ENCODE peak calls at places on chromosomes 2 and 18, in nine cellular contexts. R is RWPE1, X is transverse colon, G is BJ, D is SK-N-SH, H is NB4, K is left ventricle myocardium inferior, E is fibroblast of lung, W is endodermal cell. N is an unnamed sample.
A peak's percentile ranks its signal among the peaks of the same experiment; 100 is the strongest.

GRCh38 chr18:67428148-67428547 is 88.4 kb downstream of the DSEL start:
- DNase-seq in E (peak; percentile 5), W (no peak), K (no peak), X (no peak), R (no peak), H (no peak), G (no peak), D (no peak), N (no peak)

GRCh38 chr18:49168970-49169619 is 218.3 kb upstream of the SMAD7 start:
- DNase-seq in K (no peak), D (no peak), H (no peak), E (no peak), X (peak; percentile 31), W (no peak), R (no peak), G (no peak), N (peak; percentile 47)

GRCh38 chr2:198296665-198297308 is 492.4 kb downstream of the PLCL1 start:
- DNase-seq in K (no peak), H (peak; percentile 78), R (peak; percentile 48), G (no peak), X (peak; percentile 40), D (peak; percentile 73), E (peak; percentile 65), W (peak; percentile 89), N (peak; percentile 34)

GRCh38 chr18:45357681-45358470 is 257.4 kb upstream of the SLC14A2 start:
- DNase-seq in K (no peak), H (no peak), G (no peak), R (no peak), W (no peak), D (no peak), E (no peak), X (no peak), N (no peak)

GRCh38 chr18:37457754-37458153 is 107.8 kb downstream of the CELF4 start:
- DNase-seq in E (no peak), W (no peak), D (no peak), G (no peak), H (no peak), K (no peak), R (no peak), X (no peak), N (no peak)

GRCh38 chr18:26792661-26793060 is 72.8 kb downstream of the AQP4 start:
- DNase-seq in W (no peak), G (no peak), H (no peak), R (no peak), E (no peak), K (no peak), D (no peak), X (no peak), N (no peak)

GRCh38 chr2:98484121-98484557 is 39.5 kb downstream of the INPP4A start:
- DNase-seq in X (peak; percentile 51), D (no peak), H (no peak), G (no peak), K (no peak), R (no peak), W (no peak), E (no peak), N (no peak)

GRCh38 chr2:196591621-196592022 is 47.9 kb upstream of the CCDC150 start:
- DNase-seq in X (no peak), D (peak; percentile 41), R (no peak), G (no peak), E (no peak), W (no peak), H (no peak), K (no peak), N (no peak)

GRCh38 chr2:145006957-145007672 is 487.2 kb upstream of the ZEB2 start:
- DNase-seq in K (peak; percentile 56), H (peak; percentile 22), D (no peak), R (peak; percentile 76), W (no peak), E (peak; percentile 83), G (peak; percentile 97), X (no peak), N (no peak)

GRCh38 chr2:177254433-177255226 is 9.9 kb downstream of the NFE2L2 start:
- DNase-seq in X (peak; percentile 88), K (no peak), H (peak; percentile 51), G (no peak), E (no peak), D (peak; percentile 24), R (no peak), W (peak; percentile 94), N (peak; percentile 67)

GRCh38 chr18:46475367-46475752 is 181.7 kb downstream of the LOXHD1 start:
- DNase-seq in K (no peak), D (no peak), W (no peak), X (no peak), E (no peak), R (no peak), H (no peak), G (no peak), N (no peak)

GRCh38 chr2:226985227-226985946 is 149.5 kb downstream of the RHBDD1 start:
- DNase-seq in G (peak; percentile 38), H (peak; percentile 60), E (peak; percentile 92), D (peak; percentile 53), R (peak; percentile 39), K (no peak), X (peak; percentile 15), W (peak; percentile 69), N (no peak)

GRCh38 chr2:226983891-226984290 is 148.0 kb downstream of the RHBDD1 start:
- DNase-seq in G (no peak), W (no peak), D (no peak), K (no peak), R (no peak), E (no peak), X (no peak), H (no peak), N (no peak)

GRCh38 chr2:226979004-226979403 is 143.2 kb downstream of the RHBDD1 start:
- DNase-seq in K (no peak), G (no peak), W (no peak), E (no peak), R (no peak), H (no peak), X (no peak), D (no peak), N (no peak)

GRCh38 chr2:226981731-226982373 is 146.0 kb downstream of the RHBDD1 start:
- DNase-seq in D (no peak), H (no peak), K (no peak), R (peak; percentile 20), W (no peak), E (no peak), X (no peak), G (no peak), N (no peak)

DNA sequence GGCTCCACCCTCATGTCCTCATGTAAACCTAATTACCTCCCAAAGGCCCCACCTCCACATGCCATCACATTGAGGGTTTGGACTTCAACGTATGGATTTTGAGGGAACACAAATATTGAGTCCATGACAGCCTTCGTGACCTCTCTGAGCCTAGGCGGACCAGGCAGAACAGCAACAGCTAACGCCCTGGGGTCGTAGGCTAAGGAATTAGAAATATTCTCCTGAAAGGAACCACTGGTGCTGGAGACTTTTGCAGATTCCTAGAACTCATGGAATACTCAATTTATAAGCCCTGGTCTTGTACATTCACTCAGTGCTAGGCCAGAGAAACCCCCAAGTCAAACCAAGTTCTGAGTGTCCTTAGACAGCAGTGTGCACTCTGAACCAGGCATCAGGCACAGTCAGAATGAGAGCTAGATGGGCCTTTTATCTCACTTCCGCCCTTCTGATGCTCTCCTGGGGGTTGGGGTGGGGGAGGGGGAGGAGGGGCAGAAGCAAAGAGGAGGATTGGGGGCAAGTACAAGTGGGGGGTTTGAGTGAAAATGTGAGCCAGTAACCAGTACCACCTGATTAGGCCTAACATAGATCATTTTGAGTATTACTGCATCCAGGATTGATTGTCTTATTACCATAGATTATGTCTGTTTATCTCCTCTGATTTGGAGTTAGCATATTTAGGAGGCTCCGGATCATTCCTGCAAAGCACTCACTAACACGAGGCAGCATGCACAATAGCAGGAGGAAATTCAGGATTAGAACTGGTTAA is 148.8 kb downstream of the RHBDD1 start:
- DNase-seq in X (no peak), W (no peak), E (no peak), K (no peak), G (no peak), H (no peak), D (no peak), R (no peak), N (no peak)
- TF ChIP-seq CTCF in X (no peak), W (no peak), E (no peak), K (no peak), G (no peak), H (no peak), D (no peak), R (no peak), N (no peak)

GRCh38 chr2:206442854-206443734 is at the start of gene ADAM23:
- DNase-seq in W (peak; percentile 91), E (peak; percentile 47), G (no peak), R (peak; percentile 61), H (peak; percentile 11), D (peak; percentile 97), X (no peak), K (peak; percentile 54), N (no peak)
- TF ChIP-seq CTCF in W (peak; percentile 75), E (no peak), G (peak; percentile 25), R (no peak), H (no peak), D (peak; percentile 44), X (no peak), K (peak; percentile 46), N (no peak)

DNA sequence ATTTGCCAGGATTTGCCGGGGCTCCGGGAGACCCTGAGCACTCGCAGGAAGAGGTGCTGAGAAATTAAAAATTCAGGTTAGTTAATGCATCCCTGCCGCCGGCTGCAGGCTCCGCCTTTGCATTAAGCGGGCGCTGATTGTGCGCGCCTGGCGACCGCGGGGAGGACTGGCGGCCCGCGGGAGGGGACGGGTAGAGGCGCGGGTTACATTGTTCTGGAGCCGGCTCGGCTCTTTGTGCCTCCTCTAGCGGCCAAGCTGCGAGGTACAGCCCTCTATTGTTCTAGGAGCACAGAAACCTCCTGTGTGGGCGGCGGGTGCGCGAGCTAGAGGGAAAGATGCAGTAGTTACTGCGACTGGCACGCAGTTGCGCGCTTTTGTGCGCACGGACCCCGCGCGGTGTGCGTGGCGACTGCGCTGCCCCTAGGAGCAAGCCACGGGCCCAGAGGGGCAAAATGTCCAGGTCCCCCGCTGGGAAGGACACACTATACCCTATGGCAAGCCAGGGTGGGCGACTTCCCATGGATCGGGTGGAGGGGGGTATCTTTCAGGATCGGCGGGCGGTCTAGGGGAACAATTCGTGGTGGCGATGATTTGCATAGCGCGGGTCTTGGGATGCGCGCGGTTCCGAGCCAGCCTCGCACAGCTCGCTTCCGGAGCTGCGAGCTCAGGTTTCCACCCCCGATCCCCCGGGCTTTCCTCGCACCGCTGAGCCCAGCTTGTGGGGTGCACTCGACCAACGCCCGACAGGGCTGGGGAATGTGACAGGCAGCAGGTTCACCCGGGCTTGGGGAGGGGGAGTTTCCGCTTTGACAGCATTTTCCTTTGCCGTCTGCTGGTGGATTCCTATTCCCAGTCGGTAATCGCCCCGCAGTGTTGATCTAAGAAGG is 2.9 kb downstream of the ONECUT2 start:
- DNase-seq in D (peak; percentile 90), H (peak; percentile 49), R (peak; percentile 33), G (no peak), E (peak; percentile 15), W (peak; percentile 96), K (no peak), X (peak; percentile 64), N (no peak)
- TF ChIP-seq CTCF in D (peak; percentile 69), H (peak; percentile 25), R (peak; percentile 27), G (peak; percentile 69), E (peak; percentile 41), W (peak; percentile 84), K (peak; percentile 66), X (peak; percentile 65), N (peak; percentile 18)

DNA sequence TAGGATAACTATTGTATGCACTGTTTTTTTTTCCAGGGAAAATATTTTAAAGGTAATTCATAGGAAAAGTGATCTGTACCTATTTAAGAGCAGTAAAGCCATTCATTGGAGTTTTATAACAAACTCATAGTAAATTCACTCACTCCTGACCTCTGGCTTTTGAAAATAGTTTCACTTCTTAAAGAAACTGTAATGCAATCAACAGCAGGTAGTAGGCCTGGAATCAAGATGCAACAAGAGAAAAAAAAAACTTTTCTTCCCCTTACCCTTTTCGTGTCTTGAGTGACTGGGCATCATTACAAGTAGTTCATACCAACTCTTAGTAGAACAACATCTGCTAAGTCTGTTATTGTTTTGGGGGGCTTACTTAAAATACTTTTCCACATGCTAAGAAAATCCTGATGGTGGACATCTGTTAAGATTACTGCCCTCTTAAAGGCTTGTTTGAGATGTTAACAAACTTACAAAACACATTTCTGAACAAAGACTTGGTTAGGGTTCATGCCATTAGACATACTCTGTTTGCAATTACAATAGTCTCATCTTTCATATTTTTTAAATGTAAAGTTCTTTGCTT is 164.2 kb upstream of the FOSL2 start:
- DNase-seq in X (no peak), D (no peak), H (no peak), K (no peak), R (no peak), G (no peak), E (peak; percentile 9), W (no peak), N (no peak)
- TF ChIP-seq CTCF in X (peak; percentile 62), D (peak; percentile 29), H (no peak), K (peak; percentile 26), R (no peak), G (no peak), E (peak; percentile 7), W (peak; percentile 33), N (no peak)

N was measured in stomach.